ENCODE peak calls at places on chromosome 7, in nine cellular contexts. V, P, H, Y, F, L, A, I and O are unnamed samples.
A peak's percentile ranks its signal among the peaks of the same experiment; 100 is the strongest.

GRCh38 chr7:82235710-82236109 is 207.9 kb downstream of the CACNA2D1 start:
- DNase-seq in A (peak; percentile 45), Y (no peak), F (no peak), V (no peak), L (no peak), H (no peak), I (no peak), P (peak; percentile 42), O (no peak)

GRCh38 chr7:105779856-105780815 is 96.3 kb downstream of the ATXN7L1 start:
- DNase-seq in Y (peak; percentile 34), A (no peak), L (no peak), F (no peak), V (no peak), H (no peak), P (no peak), I (no peak), O (no peak)

GRCh38 chr7:81158189-81158588 is 239.3 kb upstream of the SEMA3C start:
- DNase-seq in H (no peak), Y (no peak), F (no peak), A (no peak), V (no peak), L (no peak), P (no peak), I (no peak), O (no peak)

GRCh38 chr7:1291846-1292765 is 59.4 kb downstream of the UNCX start:
- DNase-seq in P (no peak), L (no peak), A (no peak), V (no peak), I (no peak), Y (no peak), H (no peak), F (no peak), O (peak; percentile 33)

GRCh38 chr7:21107101-21107500 is 320.4 kb upstream of the SP8 start:
- DNase-seq in H (no peak), A (no peak), L (no peak), V (no peak), P (peak; percentile 37), Y (no peak), I (no peak), F (no peak), O (no peak)

GRCh38 chr7:123844712-123845219 is at the start of gene HYAL4:
- DNase-seq in F (no peak), I (no peak), P (peak; percentile 77), Y (no peak), A (no peak), L (no peak), H (no peak), V (no peak), O (no peak)

GRCh38 chr7:135682191-135682590 is 19.9 kb downstream of the STMP1 start:
- DNase-seq in A (no peak), P (no peak), I (no peak), V (no peak), Y (no peak), L (no peak), F (no peak), H (no peak), O (no peak)

GRCh38 chr7:97145068-97145467 is 27.6 kb downstream of the SDHAF3 start:
- DNase-seq in I (no peak), H (no peak), Y (no peak), F (no peak), V (no peak), L (no peak), P (peak; percentile 47), A (peak; percentile 58), O (no peak)

GRCh38 chr7:64883113-64883905 is 19.8 kb upstream of the ZNF273 start:
- DNase-seq in P (no peak), Y (no peak), V (peak; percentile 10), I (no peak), A (no peak), H (no peak), F (no peak), L (no peak), O (no peak)

GRCh38 chr7:74097937-74098614 is 14.5 kb downstream of the LIMK1 start:
- DNase-seq in F (peak; percentile 44), L (no peak), A (peak; percentile 62), P (peak; percentile 88), Y (peak; percentile 33), V (no peak), I (peak; percentile 70), H (no peak), O (no peak)

GRCh38 chr7:77327067-77327931 is 88.8 kb downstream of the GSAP start:
- DNase-seq in F (peak; percentile 65), A (peak; percentile 21), P (peak; percentile 87), L (no peak), Y (peak; percentile 58), I (peak; percentile 28), H (no peak), V (peak; percentile 35), O (peak; percentile 77)

GRCh38 chr7:44067064-44067951 is 1.9 kb upstream of the PGAM2 start:
- DNase-seq in P (no peak), I (no peak), F (peak; percentile 22), H (no peak), Y (no peak), V (no peak), L (peak; percentile 24), A (no peak), O (peak; percentile 22)

GRCh38 chr7:92793656-92794205 is 42.6 kb downstream of the CDK6 start:
- DNase-seq in H (no peak), V (no peak), I (no peak), L (no peak), F (no peak), P (no peak), Y (no peak), A (no peak), O (no peak)

GRCh38 chr7:121624922-121625321 is 228.8 kb upstream of the FAM3C start:
- DNase-seq in I (no peak), P (no peak), V (no peak), F (peak; percentile 59), L (peak; percentile 40), H (peak; percentile 63), Y (no peak), A (no peak), O (no peak)

GRCh38 chr7:151046603-151047573 is 1.4 kb upstream of the ASIC3 start:
- DNase-seq in Y (peak; percentile 74), V (no peak), P (peak; percentile 56), A (no peak), F (no peak), L (no peak), I (peak; percentile 63), H (no peak), O (no peak)

GRCh38 chr7:4297165-4297842 is 384.8 kb upstream of the FOXK1 start:
- DNase-seq in V (no peak), A (no peak), H (no peak), P (no peak), L (no peak), F (no peak), Y (no peak), I (no peak), O (no peak)

GRCh38 chr7:148045521-148045920 is 545.0 kb upstream of the C7orf33 start:
- DNase-seq in L (no peak), I (no peak), V (no peak), P (no peak), H (no peak), Y (no peak), A (no peak), F (no peak), O (no peak)

GRCh38 chr7:88042157-88042556 is 108.1 kb downstream of the ADAM22 start:
- DNase-seq in P (no peak), I (no peak), L (no peak), H (no peak), A (no peak), Y (no peak), F (no peak), V (no peak), O (no peak)

GRCh38 chr7:50714851-50715250 is 67.8 kb downstream of the GRB10 start:
- DNase-seq in F (no peak), P (peak; percentile 85), A (no peak), Y (no peak), L (no peak), I (no peak), V (no peak), H (no peak), O (no peak)

GRCh38 chr7:7181519-7182155 is 707 bp upstream of the C1GALT1 start:
- DNase-seq in F (peak; percentile 25), V (peak; percentile 35), L (no peak), P (peak; percentile 56), A (no peak), I (peak; percentile 17), H (peak; percentile 20), Y (no peak), O (no peak)
- TF ChIP-seq CTCF in F (no peak), V (no peak), L (no peak), P (no peak), A (no peak), I (no peak), H (no peak), Y (no peak), O (no peak)

GRCh38 chr7:136687693-136688322 is 180.6 kb upstream of the CHRM2 start:
- DNase-seq in I (no peak), H (no peak), P (peak; percentile 43), V (no peak), Y (peak; percentile 52), A (peak; percentile 7), F (no peak), L (no peak), O (no peak)
- TF ChIP-seq CTCF in I (peak; percentile 16), H (no peak), P (peak; percentile 55), V (no peak), Y (peak; percentile 81), A (peak; percentile 31), F (no peak), L (peak; percentile 55), O (peak; percentile 55)

GRCh38 chr7:116734736-116735135 is 62.7 kb downstream of the MET start:
- DNase-seq in P (no peak), I (no peak), F (no peak), L (no peak), V (no peak), H (no peak), A (no peak), Y (no peak), O (no peak)
- TF ChIP-seq CTCF in P (no peak), I (no peak), F (no peak), L (no peak), V (no peak), H (no peak), A (no peak), Y (no peak), O (no peak)

GRCh38 chr7:116164552-116164951 is 45.8 kb upstream of the TES start:
- DNase-seq in F (no peak), I (no peak), H (no peak), V (no peak), Y (no peak), A (no peak), L (no peak), P (no peak), O (no peak)

GRCh38 chr7:116162236-116162635 is 48.1 kb upstream of the TES start:
- DNase-seq in L (no peak), Y (no peak), I (no peak), H (no peak), V (no peak), A (no peak), P (no peak), F (no peak), O (no peak)

GRCh38 chr7:116165717-116166116 is 44.6 kb upstream of the TES start:
- DNase-seq in A (no peak), H (no peak), L (no peak), F (no peak), I (no peak), V (no peak), P (no peak), Y (no peak), O (peak; percentile 62)

GRCh38 chr7:116161733-116162132 is 48.6 kb upstream of the TES start:
- DNase-seq in A (no peak), I (no peak), L (no peak), V (no peak), P (no peak), Y (no peak), F (no peak), H (no peak), O (no peak)

GRCh38 chr7:116162992-116163391 is 47.3 kb upstream of the TES start:
- DNase-seq in P (no peak), H (no peak), I (no peak), A (no peak), L (no peak), F (no peak), V (no peak), Y (no peak), O (no peak)
- TF ChIP-seq CTCF in P (no peak), H (no peak), I (no peak), A (no peak), L (no peak), F (no peak), V (no peak), Y (no peak), O (no peak)